ENCODE peak calls at places on chromosomes 16 and 17, in four cellular contexts. J, Z, K and H are unnamed samples.

GRCh38 chr16:85316944-85317343 is 204.7 kb upstream of the CIBAR2 start:
- DNase-seq in J (no peak), Z (no peak), K (no peak), H (no peak)

GRCh38 chr17:37547986-37548385 is 58.3 kb downstream of the DUSP14 start:
- DNase-seq in J (no peak), Z (no peak), K (no peak), H (no peak)

GRCh38 chr16:86317617-86318021 is 192.7 kb upstream of the FOXF1 start:
- DNase-seq in J (no peak), Z (no peak), K (no peak), H (no peak)

GRCh38 chr17:28466001-28466400 is 7.4 kb upstream of the SLC13A2 start:
- DNase-seq in J (no peak), Z (no peak), K (no peak), H (no peak)

GRCh38 chr17:5050281-5050680 is 15.1 kb upstream of the SLC52A1 start:
- DNase-seq in J (no peak), Z (no peak), K (no peak), H (no peak)

GRCh38 chr17:43006639-43007551 is at the start of gene IFI35:
- DNase-seq in J (peak), Z (peak), K (peak), H (peak)

GRCh38 chr16:78310990-78311561 is 211.6 kb downstream of the WWOX start:
- DNase-seq in J (no peak), Z (no peak), K (no peak), H (no peak)

GRCh38 chr17:77882481-77883212 is 75.9 kb upstream of the TNRC6C start:
- DNase-seq in J (peak), Z (peak), K (peak), H (peak)

GRCh38 chr16:84687715-84688114 is 12.1 kb upstream of the USP10 start:
- DNase-seq in J (no peak), Z (no peak), K (no peak), H (no peak)

GRCh38 chr17:49193513-49194296 is 16.7 kb downstream of the GNGT2 start:
- DNase-seq in J (no peak), Z (no peak), K (no peak), H (no peak)

GRCh38 chr16:1960665-1961630 is 1.6 kb downstream of the NDUFB10 start:
- DNase-seq in J (peak), Z (no peak), K (no peak), H (peak)

GRCh38 chr17:37643829-37644228 is 583 bp upstream of the DDX52 start:
- DNase-seq in J (no peak), Z (no peak), K (no peak), H (no peak)

GRCh38 chr16:71472041-71472440 is 10.0 kb upstream of the ZNF23 start:
- DNase-seq in J (no peak), Z (no peak), K (no peak), H (no peak)

GRCh38 chr17:82241926-82242697 is 13.3 kb downstream of the SLC16A3 start:
- DNase-seq in J (no peak), Z (no peak), K (peak), H (no peak)

GRCh38 chr17:64115871-64116534 is 13.9 kb downstream of the ERN1 start:
- DNase-seq in J (no peak), Z (no peak), K (no peak), H (no peak)

GRCh38 chr17:7590743-7591142 is 849 bp upstream of the SOX15 start:
- DNase-seq in J (no peak), Z (no peak), K (no peak), H (no peak)

GRCh38 chr16:75304521-75305363 is 53.3 kb upstream of the BCAR1 start:
- DNase-seq in J (no peak), Z (no peak), K (no peak), H (no peak)

GRCh38 chr17:4777969-4778760 is 6.5 kb downstream of the TM4SF5 start:
- DNase-seq in J (no peak), Z (no peak), K (no peak), H (no peak)

GRCh38 chr17:18946536-18946935 is 5.4 kb upstream of the SLC5A10 start:
- DNase-seq in J (no peak), Z (no peak), K (no peak), H (no peak)

GRCh38 chr17:55889271-55889670 is 138.4 kb downstream of the PCTP start:
- DNase-seq in J (no peak), Z (no peak), K (no peak), H (no peak)

GRCh38 chr17:75168998-75169397 is 13.8 kb downstream of the SUMO2 start:
- DNase-seq in J (no peak), Z (no peak), K (no peak), H (no peak)

GRCh38 chr17:66713533-66714042 is 121.3 kb upstream of the CACNG5 start:
- DNase-seq in J (peak), Z (no peak), K (no peak), H (no peak)

GRCh38 chr17:80260791-80261158 is at the start of gene RNF213:
- DNase-seq in J (peak), Z (no peak), K (no peak), H (peak)

GRCh38 chr17:33113281-33114010 is 121.8 kb downstream of the SPACA3 start:
- DNase-seq in J (no peak), Z (no peak), K (no peak), H (no peak)

GRCh38 chr17:82242977-82243647 is 14.3 kb downstream of the SLC16A3 start:
- DNase-seq in J (no peak), Z (no peak), K (peak), H (no peak)

GRCh38 chr16:46859719-46860152 is 24.4 kb upstream of the GPT2 start:
- DNase-seq in J (no peak), Z (no peak), K (no peak), H (no peak)

GRCh38 chr16:25256821-25257503 is 683 bp downstream of the ZKSCAN2 start:
- DNase-seq in J (peak), Z (no peak), K (peak), H (no peak)

GRCh38 chr16:73062640-73063283 is 14.8 kb upstream of the ZFHX3 start:
- DNase-seq in J (no peak), Z (no peak), K (peak), H (no peak)

GRCh38 chr17:57035971-57036481 is 49.0 kb upstream of the AKAP1 start:
- DNase-seq in J (no peak), Z (no peak), K (peak), H (no peak)

GRCh38 chr16:50884066-50884860 is 142.4 kb downstream of the CYLD start:
- DNase-seq in J (peak), Z (no peak), K (no peak), H (peak)

GRCh38 chr17:17366235-17366634 is 63.1 kb downstream of the NT5M start:
- DNase-seq in J (no peak), Z (no peak), K (no peak), H (no peak)